ENCODE peak calls at places on chromosome 13, in nine cellular contexts. One of them, this sample, is unnamed.

GRCh38 chr13:87855553-87855952 is 184.4 kb downstream of the SLITRK5 start:
- DNase-seq in NCI-H1930: no peak
- DNase-seq in stimulated activated CD8-positive, alpha-beta memory T cell treated with anti-CD3 and anti-CD28 coated beads, Interleukin-12 subunit alpha, Interleukin-12 subunit beta, amount 100 ng/mL, for 4 hours: no peak
- DNase-seq in NCI-H1417 treated with DMSO at 0.1 percent for 48 hours: no peak
- DNase-seq in CD4-positive, alpha-beta T cell: no peak
- DNase-seq in MCF 10A: no peak
- DNase-seq in retina: no peak
- DNase-seq in EH: no peak
- DNase-seq in left cardiac atrium: no peak
- DNase-seq in this sample: no peak

GRCh38 chr13:71033026-71033425 is 834.0 kb downstream of the DACH1 start:
- DNase-seq in NCI-H1930: no peak
- DNase-seq in stimulated activated CD8-positive, alpha-beta memory T cell treated with anti-CD3 and anti-CD28 coated beads, Interleukin-12 subunit alpha, Interleukin-12 subunit beta, amount 100 ng/mL, for 4 hours: no peak
- DNase-seq in NCI-H1417 treated with DMSO at 0.1 percent for 48 hours: no peak
- DNase-seq in CD4-positive, alpha-beta T cell: no peak
- DNase-seq in MCF 10A: no peak
- DNase-seq in retina: no peak
- DNase-seq in EH: no peak
- DNase-seq in left cardiac atrium: no peak
- DNase-seq in this sample: no peak

GRCh38 chr13:47853236-47853635 is 147.8 kb downstream of the SUCLA2 start:
- DNase-seq in NCI-H1930: no peak
- DNase-seq in stimulated activated CD8-positive, alpha-beta memory T cell treated with anti-CD3 and anti-CD28 coated beads, Interleukin-12 subunit alpha, Interleukin-12 subunit beta, amount 100 ng/mL, for 4 hours: no peak
- DNase-seq in NCI-H1417 treated with DMSO at 0.1 percent for 48 hours: no peak
- DNase-seq in CD4-positive, alpha-beta T cell: no peak
- DNase-seq in MCF 10A: no peak
- DNase-seq in retina: no peak
- DNase-seq in EH: peak
- DNase-seq in left cardiac atrium: no peak
- DNase-seq in this sample: no peak

GRCh38 chr13:65613004-65613403 is 1617.1 kb downstream of the PCDH9 start:
- DNase-seq in NCI-H1930: no peak
- DNase-seq in stimulated activated CD8-positive, alpha-beta memory T cell treated with anti-CD3 and anti-CD28 coated beads, Interleukin-12 subunit alpha, Interleukin-12 subunit beta, amount 100 ng/mL, for 4 hours: no peak
- DNase-seq in NCI-H1417 treated with DMSO at 0.1 percent for 48 hours: no peak
- DNase-seq in CD4-positive, alpha-beta T cell: no peak
- DNase-seq in MCF 10A: no peak
- DNase-seq in retina: no peak
- DNase-seq in EH: no peak
- DNase-seq in left cardiac atrium: no peak
- DNase-seq in this sample: no peak

GRCh38 chr13:92175330-92175729 is 776.9 kb downstream of the GPC5 start:
- DNase-seq in NCI-H1930: no peak
- DNase-seq in stimulated activated CD8-positive, alpha-beta memory T cell treated with anti-CD3 and anti-CD28 coated beads, Interleukin-12 subunit alpha, Interleukin-12 subunit beta, amount 100 ng/mL, for 4 hours: no peak
- DNase-seq in NCI-H1417 treated with DMSO at 0.1 percent for 48 hours: peak
- DNase-seq in CD4-positive, alpha-beta T cell: no peak
- DNase-seq in MCF 10A: peak
- DNase-seq in retina: peak
- DNase-seq in EH: no peak
- DNase-seq in left cardiac atrium: peak
- DNase-seq in this sample: no peak

GRCh38 chr13:112931028-112931934 is 37.7 kb upstream of the MCF2L start:
- DNase-seq in NCI-H1930: peak
- DNase-seq in stimulated activated CD8-positive, alpha-beta memory T cell treated with anti-CD3 and anti-CD28 coated beads, Interleukin-12 subunit alpha, Interleukin-12 subunit beta, amount 100 ng/mL, for 4 hours: no peak
- DNase-seq in NCI-H1417 treated with DMSO at 0.1 percent for 48 hours: peak
- DNase-seq in CD4-positive, alpha-beta T cell: no peak
- DNase-seq in MCF 10A: peak
- DNase-seq in retina: no peak
- DNase-seq in EH: peak
- DNase-seq in left cardiac atrium: peak
- DNase-seq in this sample: peak

GRCh38 chr13:93900735-93901134 is 578.7 kb downstream of the DCT start:
- DNase-seq in NCI-H1930: no peak
- DNase-seq in stimulated activated CD8-positive, alpha-beta memory T cell treated with anti-CD3 and anti-CD28 coated beads, Interleukin-12 subunit alpha, Interleukin-12 subunit beta, amount 100 ng/mL, for 4 hours: no peak
- DNase-seq in NCI-H1417 treated with DMSO at 0.1 percent for 48 hours: no peak
- DNase-seq in CD4-positive, alpha-beta T cell: no peak
- DNase-seq in MCF 10A: no peak
- DNase-seq in retina: no peak
- DNase-seq in EH: no peak
- DNase-seq in left cardiac atrium: no peak
- DNase-seq in this sample: no peak

GRCh38 chr13:20168396-20168795 is 7.5 kb upstream of the GJA3 start:
- DNase-seq in NCI-H1930: no peak
- DNase-seq in stimulated activated CD8-positive, alpha-beta memory T cell treated with anti-CD3 and anti-CD28 coated beads, Interleukin-12 subunit alpha, Interleukin-12 subunit beta, amount 100 ng/mL, for 4 hours: no peak
- DNase-seq in NCI-H1417 treated with DMSO at 0.1 percent for 48 hours: no peak
- DNase-seq in CD4-positive, alpha-beta T cell: no peak
- DNase-seq in MCF 10A: no peak
- DNase-seq in retina: no peak
- DNase-seq in EH: no peak
- DNase-seq in left cardiac atrium: no peak
- DNase-seq in this sample: no peak

GRCh38 chr13:112203614-112204013 is 136.7 kb downstream of the SOX1 start:
- DNase-seq in NCI-H1930: no peak
- DNase-seq in stimulated activated CD8-positive, alpha-beta memory T cell treated with anti-CD3 and anti-CD28 coated beads, Interleukin-12 subunit alpha, Interleukin-12 subunit beta, amount 100 ng/mL, for 4 hours: no peak
- DNase-seq in NCI-H1417 treated with DMSO at 0.1 percent for 48 hours: no peak
- DNase-seq in CD4-positive, alpha-beta T cell: no peak
- DNase-seq in MCF 10A: no peak
- DNase-seq in retina: no peak
- DNase-seq in EH: no peak
- DNase-seq in left cardiac atrium: no peak
- DNase-seq in this sample: no peak

GRCh38 chr13:47945738-47946137 is 55.3 kb downstream of the SUCLA2 start:
- DNase-seq in NCI-H1930: no peak
- DNase-seq in stimulated activated CD8-positive, alpha-beta memory T cell treated with anti-CD3 and anti-CD28 coated beads, Interleukin-12 subunit alpha, Interleukin-12 subunit beta, amount 100 ng/mL, for 4 hours: no peak
- DNase-seq in NCI-H1417 treated with DMSO at 0.1 percent for 48 hours: no peak
- DNase-seq in CD4-positive, alpha-beta T cell: no peak
- DNase-seq in MCF 10A: peak
- DNase-seq in retina: no peak
- DNase-seq in EH: peak
- DNase-seq in left cardiac atrium: no peak
- DNase-seq in this sample: no peak

GRCh38 chr13:51282322-51282721 is 57.2 kb upstream of the SERPINE3 start:
- DNase-seq in NCI-H1930: no peak
- DNase-seq in stimulated activated CD8-positive, alpha-beta memory T cell treated with anti-CD3 and anti-CD28 coated beads, Interleukin-12 subunit alpha, Interleukin-12 subunit beta, amount 100 ng/mL, for 4 hours: no peak
- DNase-seq in NCI-H1417 treated with DMSO at 0.1 percent for 48 hours: no peak
- DNase-seq in CD4-positive, alpha-beta T cell: no peak
- DNase-seq in MCF 10A: no peak
- DNase-seq in retina: no peak
- DNase-seq in EH: no peak
- DNase-seq in left cardiac atrium: no peak
- DNase-seq in this sample: no peak

GRCh38 chr13:72565893-72566292 is 161.5 kb downstream of the MZT1 start:
- DNase-seq in NCI-H1930: peak
- DNase-seq in stimulated activated CD8-positive, alpha-beta memory T cell treated with anti-CD3 and anti-CD28 coated beads, Interleukin-12 subunit alpha, Interleukin-12 subunit beta, amount 100 ng/mL, for 4 hours: no peak
- DNase-seq in NCI-H1417 treated with DMSO at 0.1 percent for 48 hours: no peak
- DNase-seq in CD4-positive, alpha-beta T cell: no peak
- DNase-seq in MCF 10A: peak
- DNase-seq in retina: peak
- DNase-seq in EH: peak
- DNase-seq in left cardiac atrium: no peak
- DNase-seq in this sample: peak

GRCh38 chr13:73960474-73960873 is 173.7 kb downstream of the KLF12 start:
- DNase-seq in NCI-H1930: no peak
- DNase-seq in stimulated activated CD8-positive, alpha-beta memory T cell treated with anti-CD3 and anti-CD28 coated beads, Interleukin-12 subunit alpha, Interleukin-12 subunit beta, amount 100 ng/mL, for 4 hours: no peak
- DNase-seq in NCI-H1417 treated with DMSO at 0.1 percent for 48 hours: no peak
- DNase-seq in CD4-positive, alpha-beta T cell: no peak
- DNase-seq in MCF 10A: no peak
- DNase-seq in retina: no peak
- DNase-seq in EH: no peak
- DNase-seq in left cardiac atrium: no peak
- DNase-seq in this sample: no peak

GRCh38 chr13:110329798-110330461 is 22.8 kb downstream of the COL4A2 start:
- DNase-seq in NCI-H1930: no peak
- DNase-seq in stimulated activated CD8-positive, alpha-beta memory T cell treated with anti-CD3 and anti-CD28 coated beads, Interleukin-12 subunit alpha, Interleukin-12 subunit beta, amount 100 ng/mL, for 4 hours: no peak
- DNase-seq in NCI-H1417 treated with DMSO at 0.1 percent for 48 hours: no peak
- DNase-seq in CD4-positive, alpha-beta T cell: no peak
- DNase-seq in MCF 10A: no peak
- DNase-seq in retina: peak
- DNase-seq in EH: peak
- DNase-seq in left cardiac atrium: no peak
- DNase-seq in this sample: no peak

GRCh38 chr13:25253702-25254101 is 33.6 kb downstream of the MTMR6 start:
- DNase-seq in NCI-H1930: no peak
- DNase-seq in stimulated activated CD8-positive, alpha-beta memory T cell treated with anti-CD3 and anti-CD28 coated beads, Interleukin-12 subunit alpha, Interleukin-12 subunit beta, amount 100 ng/mL, for 4 hours: no peak
- DNase-seq in NCI-H1417 treated with DMSO at 0.1 percent for 48 hours: no peak
- DNase-seq in CD4-positive, alpha-beta T cell: no peak
- DNase-seq in MCF 10A: no peak
- DNase-seq in retina: no peak
- DNase-seq in EH: no peak
- DNase-seq in left cardiac atrium: no peak
- DNase-seq in this sample: no peak

GRCh38 chr13:30138511-30138910 is 168.8 kb downstream of the KATNAL1 start:
- DNase-seq in NCI-H1930: no peak
- DNase-seq in stimulated activated CD8-positive, alpha-beta memory T cell treated with anti-CD3 and anti-CD28 coated beads, Interleukin-12 subunit alpha, Interleukin-12 subunit beta, amount 100 ng/mL, for 4 hours: no peak
- DNase-seq in NCI-H1417 treated with DMSO at 0.1 percent for 48 hours: no peak
- DNase-seq in CD4-positive, alpha-beta T cell: no peak
- DNase-seq in MCF 10A: no peak
- DNase-seq in retina: no peak
- DNase-seq in EH: no peak
- DNase-seq in left cardiac atrium: no peak
- DNase-seq in this sample: no peak

GRCh38 chr13:75415720-75416119 is 66.2 kb downstream of the TBC1D4 start:
- DNase-seq in NCI-H1930: no peak
- DNase-seq in stimulated activated CD8-positive, alpha-beta memory T cell treated with anti-CD3 and anti-CD28 coated beads, Interleukin-12 subunit alpha, Interleukin-12 subunit beta, amount 100 ng/mL, for 4 hours: no peak
- DNase-seq in NCI-H1417 treated with DMSO at 0.1 percent for 48 hours: no peak
- DNase-seq in CD4-positive, alpha-beta T cell: no peak
- DNase-seq in MCF 10A: peak
- DNase-seq in retina: no peak
- DNase-seq in EH: peak
- DNase-seq in left cardiac atrium: no peak
- DNase-seq in this sample: no peak

GRCh38 chr13:78022164-78022877 is 103.7 kb upstream of the EDNRB start:
- DNase-seq in NCI-H1930: no peak
- DNase-seq in stimulated activated CD8-positive, alpha-beta memory T cell treated with anti-CD3 and anti-CD28 coated beads, Interleukin-12 subunit alpha, Interleukin-12 subunit beta, amount 100 ng/mL, for 4 hours: peak
- DNase-seq in NCI-H1417 treated with DMSO at 0.1 percent for 48 hours: no peak
- DNase-seq in CD4-positive, alpha-beta T cell: peak
- DNase-seq in MCF 10A: peak
- DNase-seq in retina: no peak
- DNase-seq in EH: peak
- DNase-seq in left cardiac atrium: peak
- DNase-seq in this sample: no peak

GRCh38 chr13:86051134-86052103 is 252.2 kb upstream of the SLITRK6 start:
- DNase-seq in NCI-H1930: no peak
- DNase-seq in stimulated activated CD8-positive, alpha-beta memory T cell treated with anti-CD3 and anti-CD28 coated beads, Interleukin-12 subunit alpha, Interleukin-12 subunit beta, amount 100 ng/mL, for 4 hours: no peak
- DNase-seq in NCI-H1417 treated with DMSO at 0.1 percent for 48 hours: no peak
- DNase-seq in CD4-positive, alpha-beta T cell: no peak
- DNase-seq in MCF 10A: peak
- DNase-seq in retina: no peak
- DNase-seq in EH: no peak
- DNase-seq in left cardiac atrium: no peak
- DNase-seq in this sample: no peak

GRCh38 chr13:30569901-30570576 is 47.7 kb upstream of the USPL1 start:
- DNase-seq in NCI-H1930: no peak
- DNase-seq in stimulated activated CD8-positive, alpha-beta memory T cell treated with anti-CD3 and anti-CD28 coated beads, Interleukin-12 subunit alpha, Interleukin-12 subunit beta, amount 100 ng/mL, for 4 hours: no peak
- DNase-seq in NCI-H1417 treated with DMSO at 0.1 percent for 48 hours: no peak
- DNase-seq in CD4-positive, alpha-beta T cell: no peak
- DNase-seq in MCF 10A: peak
- DNase-seq in retina: no peak
- DNase-seq in EH: peak
- DNase-seq in left cardiac atrium: peak
- DNase-seq in this sample: no peak

GRCh38 chr13:39655041-39655568 is 357 bp upstream of the COG6 start:
- DNase-seq in NCI-H1930: no peak
- DNase-seq in stimulated activated CD8-positive, alpha-beta memory T cell treated with anti-CD3 and anti-CD28 coated beads, Interleukin-12 subunit alpha, Interleukin-12 subunit beta, amount 100 ng/mL, for 4 hours: no peak
- DNase-seq in NCI-H1417 treated with DMSO at 0.1 percent for 48 hours: no peak
- DNase-seq in CD4-positive, alpha-beta T cell: no peak
- DNase-seq in MCF 10A: no peak
- DNase-seq in retina: no peak
- DNase-seq in EH: no peak
- DNase-seq in left cardiac atrium: no peak
- DNase-seq in this sample: no peak

GRCh38 chr13:102276479-102276878 is 125.4 kb downstream of the FGF14 start:
- DNase-seq in NCI-H1930: no peak
- DNase-seq in stimulated activated CD8-positive, alpha-beta memory T cell treated with anti-CD3 and anti-CD28 coated beads, Interleukin-12 subunit alpha, Interleukin-12 subunit beta, amount 100 ng/mL, for 4 hours: no peak
- DNase-seq in NCI-H1417 treated with DMSO at 0.1 percent for 48 hours: no peak
- DNase-seq in CD4-positive, alpha-beta T cell: no peak
- DNase-seq in MCF 10A: no peak
- DNase-seq in retina: no peak
- DNase-seq in EH: no peak
- DNase-seq in left cardiac atrium: no peak
- DNase-seq in this sample: no peak

GRCh38 chr13:45180713-45181601 is 19.9 kb downstream of the KCTD4 start:
- DNase-seq in NCI-H1930: no peak
- DNase-seq in stimulated activated CD8-positive, alpha-beta memory T cell treated with anti-CD3 and anti-CD28 coated beads, Interleukin-12 subunit alpha, Interleukin-12 subunit beta, amount 100 ng/mL, for 4 hours: no peak
- DNase-seq in NCI-H1417 treated with DMSO at 0.1 percent for 48 hours: no peak
- DNase-seq in CD4-positive, alpha-beta T cell: no peak
- DNase-seq in MCF 10A: no peak
- DNase-seq in retina: no peak
- DNase-seq in EH: no peak
- DNase-seq in left cardiac atrium: no peak
- DNase-seq in this sample: no peak

GRCh38 chr13:77571956-77572355 is 36.5 kb downstream of the SCEL start:
- DNase-seq in NCI-H1930: no peak
- DNase-seq in stimulated activated CD8-positive, alpha-beta memory T cell treated with anti-CD3 and anti-CD28 coated beads, Interleukin-12 subunit alpha, Interleukin-12 subunit beta, amount 100 ng/mL, for 4 hours: no peak
- DNase-seq in NCI-H1417 treated with DMSO at 0.1 percent for 48 hours: no peak
- DNase-seq in CD4-positive, alpha-beta T cell: no peak
- DNase-seq in MCF 10A: no peak
- DNase-seq in retina: no peak
- DNase-seq in EH: no peak
- DNase-seq in left cardiac atrium: no peak
- DNase-seq in this sample: no peak

GRCh38 chr13:28099396-28100148 is 804 bp downstream of the FLT3 start:
- DNase-seq in NCI-H1930: no peak
- DNase-seq in stimulated activated CD8-positive, alpha-beta memory T cell treated with anti-CD3 and anti-CD28 coated beads, Interleukin-12 subunit alpha, Interleukin-12 subunit beta, amount 100 ng/mL, for 4 hours: no peak
- DNase-seq in NCI-H1417 treated with DMSO at 0.1 percent for 48 hours: no peak
- DNase-seq in CD4-positive, alpha-beta T cell: no peak
- DNase-seq in MCF 10A: no peak
- DNase-seq in retina: no peak
- DNase-seq in EH: no peak
- DNase-seq in left cardiac atrium: no peak
- DNase-seq in this sample: no peak

GRCh38 chr13:87677334-87678234 is 6.4 kb downstream of the SLITRK5 start:
- DNase-seq in NCI-H1930: no peak
- DNase-seq in stimulated activated CD8-positive, alpha-beta memory T cell treated with anti-CD3 and anti-CD28 coated beads, Interleukin-12 subunit alpha, Interleukin-12 subunit beta, amount 100 ng/mL, for 4 hours: no peak
- DNase-seq in NCI-H1417 treated with DMSO at 0.1 percent for 48 hours: peak
- DNase-seq in CD4-positive, alpha-beta T cell: peak
- DNase-seq in MCF 10A: no peak
- DNase-seq in retina: peak
- DNase-seq in EH: no peak
- DNase-seq in left cardiac atrium: peak
- DNase-seq in this sample: no peak

GRCh38 chr13:49645451-49645850 is 17.1 kb downstream of the ARL11 start:
- DNase-seq in NCI-H1930: no peak
- DNase-seq in stimulated activated CD8-positive, alpha-beta memory T cell treated with anti-CD3 and anti-CD28 coated beads, Interleukin-12 subunit alpha, Interleukin-12 subunit beta, amount 100 ng/mL, for 4 hours: no peak
- DNase-seq in NCI-H1417 treated with DMSO at 0.1 percent for 48 hours: no peak
- DNase-seq in CD4-positive, alpha-beta T cell: no peak
- DNase-seq in MCF 10A: no peak
- DNase-seq in retina: no peak
- DNase-seq in EH: no peak
- DNase-seq in left cardiac atrium: no peak
- DNase-seq in this sample: no peak

GRCh38 chr13:32984857-32985626 is 31.2 kb upstream of the KL start:
- DNase-seq in NCI-H1930: peak
- DNase-seq in stimulated activated CD8-positive, alpha-beta memory T cell treated with anti-CD3 and anti-CD28 coated beads, Interleukin-12 subunit alpha, Interleukin-12 subunit beta, amount 100 ng/mL, for 4 hours: no peak
- DNase-seq in NCI-H1417 treated with DMSO at 0.1 percent for 48 hours: peak
- DNase-seq in CD4-positive, alpha-beta T cell: no peak
- DNase-seq in MCF 10A: peak
- DNase-seq in retina: no peak
- DNase-seq in EH: no peak
- DNase-seq in left cardiac atrium: no peak
- DNase-seq in this sample: no peak

GRCh38 chr13:37476874-37477273 is 121.7 kb downstream of the POSTN start:
- DNase-seq in NCI-H1930: no peak
- DNase-seq in stimulated activated CD8-positive, alpha-beta memory T cell treated with anti-CD3 and anti-CD28 coated beads, Interleukin-12 subunit alpha, Interleukin-12 subunit beta, amount 100 ng/mL, for 4 hours: no peak
- DNase-seq in NCI-H1417 treated with DMSO at 0.1 percent for 48 hours: no peak
- DNase-seq in CD4-positive, alpha-beta T cell: no peak
- DNase-seq in MCF 10A: peak
- DNase-seq in retina: no peak
- DNase-seq in EH: peak
- DNase-seq in left cardiac atrium: no peak
- DNase-seq in this sample: no peak

GRCh38 chr13:107644136-107644535 is 571.2 kb downstream of the LIG4 start:
- DNase-seq in NCI-H1930: no peak
- DNase-seq in stimulated activated CD8-positive, alpha-beta memory T cell treated with anti-CD3 and anti-CD28 coated beads, Interleukin-12 subunit alpha, Interleukin-12 subunit beta, amount 100 ng/mL, for 4 hours: no peak
- DNase-seq in NCI-H1417 treated with DMSO at 0.1 percent for 48 hours: no peak
- DNase-seq in CD4-positive, alpha-beta T cell: no peak
- DNase-seq in MCF 10A: no peak
- DNase-seq in retina: no peak
- DNase-seq in EH: no peak
- DNase-seq in left cardiac atrium: no peak
- DNase-seq in this sample: no peak

GRCh38 chr13:111187879-111188643 is 73.0 kb downstream of the ARHGEF7 start:
- DNase-seq in NCI-H1930: no peak
- DNase-seq in stimulated activated CD8-positive, alpha-beta memory T cell treated with anti-CD3 and anti-CD28 coated beads, Interleukin-12 subunit alpha, Interleukin-12 subunit beta, amount 100 ng/mL, for 4 hours: no peak
- DNase-seq in NCI-H1417 treated with DMSO at 0.1 percent for 48 hours: no peak
- DNase-seq in CD4-positive, alpha-beta T cell: no peak
- DNase-seq in MCF 10A: peak
- DNase-seq in retina: peak
- DNase-seq in EH: no peak
- DNase-seq in left cardiac atrium: no peak
- DNase-seq in this sample: no peak